ENCODE peak calls at places on chromosomes 3 and 15, in five cellular contexts. Q is mesendoderm, D is neuronal stem cell, C is IMR-90, P is mesenchymal stem cell. W is an unnamed sample.
A peak's percentile ranks its signal among the peaks of the same experiment; 100 is the strongest.

GRCh38 chr3:10232138-10232537 is 16.1 kb upstream of the TATDN2 start:
- DNase-seq in D (no peak), P (no peak), C (no peak), Q (no peak), W (no peak)

GRCh38 chr3:21140785-21141184 is 610.2 kb downstream of the ZNF385D start:
- DNase-seq in Q (no peak), C (no peak), D (no peak), P (no peak), W (no peak)

GRCh38 chr15:55991841-55992768 is 1.3 kb downstream of the NEDD4 start:
- DNase-seq in Q (no peak), P (peak; percentile 18), D (no peak), C (no peak), W (no peak)

GRCh38 chr3:194333212-194333980 is 17.7 kb downstream of the CPN2 start:
- DNase-seq in C (peak; percentile 80), Q (peak; percentile 89), D (peak; percentile 86), P (peak; percentile 85), W (peak; percentile 90)

GRCh38 chr3:55746808-55747413 is 259.8 kb upstream of the WNT5A start:
- DNase-seq in P (peak; percentile 25), Q (no peak), C (peak; percentile 17), D (no peak), W (no peak)

GRCh38 chr3:144771401-144771870 is 799.8 kb downstream of the DIPK2A start:
- DNase-seq in C (no peak), Q (no peak), D (no peak), P (no peak), W (no peak)

GRCh38 chr15:57382969-57383368 is 6.7 kb downstream of the CGNL1 start:
- DNase-seq in D (no peak), C (no peak), P (no peak), Q (peak; percentile 90), W (no peak)

GRCh38 chr3:187807086-187807862 is 62.0 kb upstream of the BCL6 start:
- DNase-seq in Q (no peak), P (peak; percentile 68), D (no peak), C (peak; percentile 84), W (no peak)

GRCh38 chr3:39750677-39751076 is 58.7 kb upstream of the MYRIP start:
- DNase-seq in P (no peak), D (no peak), C (no peak), Q (peak; percentile 81), W (no peak)

GRCh38 chr15:85062560-85062959 is 80.9 kb downstream of the PDE8A start:
- DNase-seq in C (no peak), P (no peak), Q (no peak), D (no peak), W (no peak)

GRCh38 chr3:108548304-108548703 is 37.9 kb upstream of the MYH15 start:
- DNase-seq in D (no peak), P (peak; percentile 40), C (peak; percentile 15), Q (no peak), W (no peak)

GRCh38 chr3:190088890-190089289 is 31.8 kb downstream of the P3H2 start:
- DNase-seq in C (peak; percentile 23), Q (peak; percentile 62), P (no peak), D (no peak), W (no peak)

GRCh38 chr3:6721496-6721895 is 139.4 kb upstream of the GRM7 start:
- DNase-seq in C (no peak), Q (no peak), P (no peak), D (no peak), W (no peak)

GRCh38 chr3:72625616-72626337 is 222.5 kb downstream of the SHQ1 start:
- DNase-seq in Q (no peak), D (no peak), P (peak; percentile 57), C (peak; percentile 16), W (no peak)

GRCh38 chr15:79680721-79681120 is 216.1 kb downstream of the MTHFS start:
- DNase-seq in C (peak; percentile 88), P (peak; percentile 62), D (peak; percentile 56), Q (peak; percentile 17), W (no peak)

GRCh38 chr15:77029166-77030041 is 34.5 kb downstream of the PSTPIP1 start:
- DNase-seq in P (no peak), C (no peak), Q (no peak), D (no peak), W (peak; percentile 22)

GRCh38 chr3:196774191-196774820 is 34.6 kb downstream of the PAK2 start:
- DNase-seq in D (no peak), Q (no peak), P (no peak), C (no peak), W (no peak)

GRCh38 chr3:33932010-33932764 is 133.8 kb downstream of the PDCD6IP start:
- DNase-seq in D (no peak), P (no peak), Q (no peak), C (no peak), W (no peak)

GRCh38 chr3:119019767-119020518 is 14.7 kb downstream of the IGSF11 start:
- DNase-seq in D (no peak), P (no peak), Q (peak; percentile 4), C (no peak), W (no peak)

GRCh38 chr15:74500401-74500800 is 39.4 kb upstream of the UBL7 start:
- DNase-seq in Q (peak; percentile 30), P (no peak), D (no peak), C (no peak), W (peak; percentile 33)

GRCh38 chr15:38441130-38441519 is 12.8 kb upstream of the FAM98B start:
- DNase-seq in Q (no peak), D (no peak), C (no peak), P (no peak), W (no peak)

GRCh38 chr3:184234224-184234623 is 4.8 kb downstream of the VWA5B2 start:
- DNase-seq in Q (no peak), D (no peak), C (peak; percentile 83), P (peak; percentile 68), W (no peak)

GRCh38 chr3:33636125-33636855 is 81.8 kb downstream of the CLASP2 start:
- DNase-seq in P (peak; percentile 73), D (peak; percentile 44), Q (peak; percentile 80), C (peak; percentile 78), W (no peak)

GRCh38 chr3:63912768-63913588 is 795 bp upstream of the SCAANT1 start:
- DNase-seq in D (peak; percentile 36), Q (peak; percentile 70), C (peak; percentile 78), P (peak; percentile 84), W (peak; percentile 56)

GRCh38 chr3:94299741-94300140 is 236.9 kb downstream of the NSUN3 start:
- DNase-seq in Q (no peak), D (no peak), P (no peak), C (no peak), W (no peak)

GRCh38 chr3:11556851-11557644 is 86.7 kb downstream of the VGLL4 start:
- DNase-seq in P (peak; percentile 71), Q (no peak), D (no peak), C (peak; percentile 88), W (no peak)

GRCh38 chr3:47577583-47578118 is 1.0 kb downstream of the CSPG5 start:
- DNase-seq in D (no peak), P (peak; percentile 26), Q (no peak), C (no peak), W (peak; percentile 46)

GRCh38 chr15:96629501-96629900 is 299.0 kb downstream of the NR2F2 start:
- DNase-seq in P (no peak), D (no peak), Q (no peak), C (no peak), W (no peak)

GRCh38 chr3:63864008-63864871 is 573 bp downstream of the ATXN7 start:
- DNase-seq in P (peak; percentile 27), C (no peak), D (no peak), Q (no peak), W (no peak)

GRCh38 chr3:184337315-184337714 is at the start of gene FAM131A:
- DNase-seq in P (no peak), Q (no peak), C (peak; percentile 28), D (no peak), W (no peak)

GRCh38 chr3:23949784-23950183 is 4.7 kb downstream of the NR1D2 start:
- DNase-seq in P (peak; percentile 49), D (no peak), Q (no peak), C (no peak), W (no peak)

GRCh38 chr15:60553163-60553562 is 74.2 kb upstream of the ICE2 start:
- DNase-seq in D (no peak), P (no peak), Q (no peak), C (no peak), W (no peak)

DNA sequence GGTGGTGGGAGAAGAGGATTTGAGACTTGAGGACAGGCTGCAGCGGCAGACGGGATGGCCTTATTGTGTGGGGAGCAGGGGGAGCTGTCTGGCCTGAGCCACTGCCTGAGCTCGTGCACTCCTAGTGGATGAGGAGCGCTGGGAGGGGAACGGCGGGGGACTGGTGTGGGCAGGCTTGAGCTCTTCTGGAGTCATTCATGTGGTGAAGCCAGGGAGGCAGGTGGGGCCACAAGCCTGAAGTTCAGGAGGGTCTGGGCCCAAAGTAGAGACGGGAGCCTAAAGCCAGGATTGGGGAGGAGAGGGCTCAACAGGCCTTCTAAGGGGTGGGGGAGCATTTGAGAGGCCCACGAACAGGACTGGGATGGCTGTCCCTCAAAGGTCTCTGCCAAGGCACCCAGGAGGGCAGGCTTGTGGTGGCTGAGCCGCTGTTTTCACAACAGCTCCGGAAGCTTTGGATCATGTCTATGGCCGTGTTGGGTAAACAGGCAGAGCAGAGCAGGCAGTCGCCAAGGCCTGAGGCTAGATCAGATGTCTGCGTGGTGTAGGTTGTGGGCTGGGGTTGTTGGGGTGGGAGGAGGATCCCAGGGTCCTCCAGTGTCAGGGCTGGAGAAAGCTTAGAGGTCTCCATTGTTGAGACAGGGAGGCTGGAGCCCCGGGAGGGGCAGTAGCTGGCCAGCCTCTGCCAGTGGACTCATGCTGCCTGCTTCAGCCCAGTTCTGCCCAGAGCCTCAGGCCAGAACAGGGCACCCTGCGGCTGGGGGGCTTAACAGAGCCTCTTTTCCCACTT is 8.2 kb downstream of the PRKCD start:
- DNase-seq in P (peak; percentile 48), Q (peak; percentile 63), D (no peak), C (no peak), W (peak; percentile 61)
- H2BK15ac ChIP-seq in P (peak overlapping the region; percentile 12), Q (no peak overlapping the region), D (peak overlapping the region; percentile 90), C (no peak overlapping the region), W (no peak overlapping the region)

GRCh38 chr15:27828721-27829120 is 270.4 kb downstream of the OCA2 start:
- DNase-seq in D (no peak), Q (no peak), C (no peak), P (no peak), W (no peak)
- H2BK15ac ChIP-seq in D (no peak overlapping the region), Q (no peak overlapping the region), C (no peak overlapping the region), P (no peak overlapping the region), W (no peak overlapping the region)

DNA sequence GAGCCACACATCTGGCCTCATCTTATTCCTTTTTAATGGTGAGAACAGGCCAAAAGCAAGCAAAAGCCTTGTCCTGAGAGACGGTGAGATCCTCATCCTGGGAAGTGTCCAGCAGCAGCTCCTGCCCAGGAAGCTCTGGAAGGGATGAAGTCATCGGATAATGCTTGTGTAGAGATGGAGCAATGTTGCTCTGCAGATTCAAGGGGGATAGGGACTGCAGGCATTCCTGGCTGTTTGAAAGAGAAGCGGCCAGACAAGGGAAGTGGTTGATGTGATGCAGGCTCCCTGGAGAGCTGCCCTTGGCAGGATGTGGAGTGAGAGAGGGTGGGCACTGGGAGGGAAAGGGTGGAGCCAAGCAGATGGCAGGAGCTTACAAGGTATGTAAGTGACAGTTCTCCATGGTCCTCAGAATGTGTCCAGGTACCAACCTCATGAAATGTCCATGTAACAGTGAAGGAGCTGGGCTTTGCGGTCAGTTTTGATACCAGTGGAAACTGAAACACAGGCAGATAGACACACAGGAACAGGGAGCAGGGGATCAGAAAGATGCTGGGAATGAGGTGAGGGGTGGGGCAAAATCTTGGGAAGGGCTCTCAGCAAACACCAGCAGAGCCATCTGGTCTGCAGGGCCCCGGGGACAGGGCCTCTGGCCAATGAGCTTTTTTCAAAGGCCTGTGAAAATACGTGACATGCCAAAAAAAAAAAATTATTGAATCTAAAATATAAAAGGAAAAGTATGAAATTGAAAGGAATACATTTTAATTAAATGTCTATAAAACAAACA is 32.2 kb upstream of the LACTB start:
- DNase-seq in D (no peak), C (peak; percentile 97), Q (peak; percentile 87), P (peak; percentile 95), W (peak; percentile 86)
- H2BK15ac ChIP-seq in D (no peak overlapping the region), C (peak overlapping the region; percentile 95), Q (no peak overlapping the region), P (no peak overlapping the region), W (no peak overlapping the region)

GRCh38 chr15:73382131-73382530 is 13.4 kb upstream of the HCN4 start:
- DNase-seq in Q (peak; percentile 61), C (no peak), P (no peak), D (no peak), W (no peak)
- H2BK15ac ChIP-seq in Q (no peak overlapping the region), C (no peak overlapping the region), P (no peak overlapping the region), D (no peak overlapping the region), W (no peak overlapping the region)

W was measured in H9.